ENCODE peak calls at places on chromosomes 2 and 18, in five cellular contexts. D is OCI-LY7, P is cardiac muscle cell, Z is neuronal stem cell, Q is lower lobe of right lung. B is an unnamed sample.

GRCh38 chr2:55781542-55781941 is 87.9 kb upstream of the PNPT1 start:
- DNase-seq in P (no peak), Z (no peak), Q (no peak), D (no peak), B (no peak)

GRCh38 chr2:127618551-127618950 is 27.4 kb upstream of the GPR17 start:
- DNase-seq in Z (no peak), Q (peak; percentile 17), D (no peak), P (no peak), B (no peak)

GRCh38 chr2:219453691-219454131 is 19.1 kb downstream of the SPEG start:
- DNase-seq in Z (no peak), P (peak; percentile 60), Q (peak; percentile 45), D (no peak), B (peak; percentile 93)

GRCh38 chr18:35920623-35921022 is 51.9 kb upstream of the RMP24 start:
- DNase-seq in Z (no peak), Q (no peak), P (no peak), D (no peak), B (no peak)

GRCh38 chr2:60094450-60094929 is 459.0 kb downstream of the BCL11A start:
- DNase-seq in Z (no peak), P (peak; percentile 45), Q (no peak), D (no peak), B (no peak)

GRCh38 chr2:175183674-175184073 is 2.2 kb upstream of the ATP5MC3 start:
- DNase-seq in Q (no peak), Z (no peak), D (no peak), P (no peak), B (no peak)

GRCh38 chr2:9699139-9699823 is 68.5 kb upstream of the YWHAQ start:
- DNase-seq in Q (no peak), D (no peak), P (no peak), Z (no peak), B (peak; percentile 83)

GRCh38 chr2:133139847-133140533 is 428.3 kb downstream of the NCKAP5 start:
- DNase-seq in P (no peak), D (no peak), Q (no peak), Z (peak; percentile 6), B (no peak)

GRCh38 chr2:199851886-199852285 is 894 bp upstream of the FTCDNL1 start:
- DNase-seq in P (no peak), D (no peak), Q (no peak), Z (no peak), B (no peak)

GRCh38 chr2:206154197-206154596 is 5.0 kb downstream of the NDUFS1 start:
- DNase-seq in Q (no peak), Z (no peak), P (peak; percentile 8), D (peak; percentile 44), B (no peak)

GRCh38 chr2:100405403-100406119 is 11.9 kb downstream of the CHST10 start:
- DNase-seq in Q (no peak), P (no peak), D (no peak), Z (no peak), B (no peak)

GRCh38 chr2:145065278-145065677 is 545.4 kb upstream of the ZEB2 start:
- DNase-seq in Z (no peak), P (no peak), Q (no peak), D (no peak), B (no peak)

GRCh38 chr2:234459401-234460009 is 37.4 kb downstream of the ARL4C start:
- DNase-seq in Z (no peak), D (no peak), Q (no peak), P (no peak), B (no peak)

GRCh38 chr2:173355132-173355865 is 627 bp downstream of the CDCA7 start:
- DNase-seq in Q (peak; percentile 61), D (peak; percentile 86), Z (peak; percentile 51), P (peak; percentile 88), B (peak; percentile 48)

GRCh38 chr18:80119111-80119510 is 10.0 kb downstream of the ADNP2 start:
- DNase-seq in P (no peak), Z (peak; percentile 40), Q (no peak), D (no peak), B (no peak)

GRCh38 chr2:54419855-54420550 is 36.1 kb upstream of the SPTBN1 start:
- DNase-seq in Q (no peak), D (no peak), P (no peak), Z (no peak), B (no peak)

GRCh38 chr18:36127866-36128845 is 984 bp downstream of the SLC39A6 start:
- DNase-seq in Z (peak; percentile 1), Q (no peak), D (no peak), P (peak; percentile 52), B (peak; percentile 38)

GRCh38 chr18:3114026-3114425 is 101.1 kb upstream of the LPIN2 start:
- DNase-seq in Q (no peak), P (no peak), Z (no peak), D (no peak), B (no peak)

GRCh38 chr2:79171348-79171958 is 11.9 kb upstream of the REG3A start:
- DNase-seq in P (no peak), Z (no peak), D (no peak), Q (no peak), B (no peak)

GRCh38 chr2:43430489-43430888 is 165.3 kb downstream of the THADA start:
- DNase-seq in D (no peak), Q (no peak), Z (no peak), P (no peak), B (no peak)

GRCh38 chr2:1209246-1209645 is 204.0 kb upstream of the TPO start:
- DNase-seq in Z (no peak), Q (no peak), P (no peak), D (no peak), B (no peak)

GRCh38 chr18:6414118-6414722 is 491 bp downstream of the L3MBTL4 start:
- DNase-seq in P (peak; percentile 55), Q (peak; percentile 87), Z (no peak), D (no peak), B (no peak)

GRCh38 chr18:13216092-13216582 is 2.4 kb upstream of the LDLRAD4 start:
- DNase-seq in Z (peak; percentile 31), P (peak; percentile 78), Q (peak; percentile 72), D (peak; percentile 35), B (peak; percentile 62)

GRCh38 chr2:147098946-147099345 is 745.9 kb upstream of the ACVR2A start:
- DNase-seq in Q (no peak), P (no peak), Z (no peak), D (no peak), B (no peak)

GRCh38 chr2:172461591-172462392 is 34.4 kb downstream of the ITGA6 start:
- DNase-seq in P (peak; percentile 73), D (peak; percentile 45), Z (peak; percentile 53), Q (peak; percentile 77), B (no peak)

GRCh38 chr2:233822781-233823730 is 31.3 kb downstream of the HJURP start:
- DNase-seq in D (no peak), Q (peak; percentile 43), P (no peak), Z (no peak), B (no peak)

GRCh38 chr18:22032392-22032961 is 136.9 kb upstream of the GATA6 start:
- DNase-seq in Q (no peak), D (no peak), P (no peak), Z (peak; percentile 8), B (peak; percentile 97)

GRCh38 chr18:67875057-67875456 is 358.5 kb upstream of the DSEL start:
- DNase-seq in Z (no peak), D (no peak), P (no peak), Q (no peak), B (peak; percentile 15)

GRCh38 chr18:21997207-21998143 is 171.9 kb upstream of the GATA6 start:
- DNase-seq in Z (peak; percentile 32), P (peak; percentile 66), Q (no peak), D (peak; percentile 49), B (peak; percentile 34)

GRCh38 chr18:21735452-21736015 is 5.1 kb upstream of the MIB1 start:
- DNase-seq in P (no peak), Z (no peak), Q (peak; percentile 72), D (no peak), B (no peak)

GRCh38 chr18:54749291-54749690 is 79.0 kb upstream of the RAB27B start:
- DNase-seq in Q (no peak), Z (no peak), D (no peak), P (no peak), B (no peak)

GRCh38 chr2:181163139-181163538 is 182.7 kb downstream of the UBE2E3 start:
- DNase-seq in Z (no peak), D (no peak), Q (no peak), P (no peak), B (no peak)

DNA sequence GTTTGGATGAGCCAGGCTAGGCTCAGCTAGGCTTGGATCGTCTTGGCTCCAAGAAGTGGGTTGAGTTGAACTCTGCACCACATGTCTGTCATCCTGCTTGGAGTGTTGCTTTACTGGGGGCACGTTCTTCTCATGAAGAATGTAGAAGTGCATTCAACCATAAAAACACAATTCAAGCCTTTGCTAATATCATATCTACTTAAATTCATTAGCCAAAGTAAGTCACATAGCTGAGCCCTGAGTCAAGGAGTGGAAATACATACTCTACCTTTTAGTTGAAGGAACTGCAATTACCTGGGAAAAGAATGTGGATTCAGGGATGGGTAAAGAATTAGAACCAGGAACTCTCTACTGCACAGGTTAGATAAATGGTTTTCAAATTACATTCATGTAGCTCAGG is 360.4 kb upstream of the KCNH7 start:
- DNase-seq in D (no peak), P (no peak), Q (no peak), Z (no peak), B (peak; percentile 27)
- H3K4me1 ChIP-seq in D (no peaks in the 10 kb centered on the region), P (no peaks in the 10 kb centered on the region), Q (no peaks in the 10 kb centered on the region), Z (no peaks in the 10 kb centered on the region), B (no peaks in the 10 kb centered on the region)

DNA sequence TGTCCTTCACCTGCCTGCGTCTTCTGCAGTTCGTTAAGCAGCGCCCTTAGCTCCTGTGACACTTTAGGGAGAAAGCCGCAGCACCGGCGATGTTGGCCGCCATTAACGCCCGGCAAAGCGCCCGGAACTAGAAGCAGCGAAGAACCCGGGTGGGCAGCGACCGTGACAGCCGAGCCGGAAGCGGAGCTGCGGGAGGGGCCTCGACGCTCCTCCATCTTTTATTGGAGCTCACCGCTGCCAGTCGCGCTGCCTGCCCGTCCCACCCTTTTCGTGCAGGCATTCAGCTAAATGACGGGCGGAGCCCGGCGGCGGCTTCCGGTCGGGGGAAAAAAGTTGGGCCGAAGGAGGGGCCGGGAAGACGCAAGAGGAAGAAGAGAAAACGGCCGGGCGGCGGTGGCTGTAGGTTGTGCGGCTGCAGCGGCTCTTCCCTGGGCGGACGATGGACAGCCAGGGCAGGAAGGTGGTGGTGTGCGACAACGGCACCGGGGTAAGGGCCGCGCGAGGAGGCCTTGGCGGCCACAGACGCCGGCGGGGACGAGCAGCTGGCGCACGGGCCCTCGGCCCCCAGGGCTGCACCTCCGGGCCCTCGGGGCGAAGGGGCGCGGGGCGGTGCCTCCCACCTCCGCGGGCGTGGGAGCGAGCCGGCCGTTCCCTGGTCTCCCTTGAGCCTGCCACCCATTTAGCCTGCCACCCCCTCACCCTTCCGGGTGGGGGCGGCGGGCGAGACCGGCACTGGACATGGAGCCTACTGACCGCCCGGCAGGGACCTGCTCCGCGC is at the start of gene ACTR2:
- DNase-seq in Z (peak; percentile 93), P (peak; percentile 96), Q (peak; percentile 97), D (peak; percentile 98), B (peak; percentile 93)
- H3K4me1 ChIP-seq in Z (no peaks in the 10 kb centered on the region), P (peaks cover 6% of the 10 kb centered on the region), Q (peaks cover 52% of the 10 kb centered on the region), D (peaks cover 35% of the 10 kb centered on the region), B (peaks cover 20% of the 10 kb centered on the region)

DNA sequence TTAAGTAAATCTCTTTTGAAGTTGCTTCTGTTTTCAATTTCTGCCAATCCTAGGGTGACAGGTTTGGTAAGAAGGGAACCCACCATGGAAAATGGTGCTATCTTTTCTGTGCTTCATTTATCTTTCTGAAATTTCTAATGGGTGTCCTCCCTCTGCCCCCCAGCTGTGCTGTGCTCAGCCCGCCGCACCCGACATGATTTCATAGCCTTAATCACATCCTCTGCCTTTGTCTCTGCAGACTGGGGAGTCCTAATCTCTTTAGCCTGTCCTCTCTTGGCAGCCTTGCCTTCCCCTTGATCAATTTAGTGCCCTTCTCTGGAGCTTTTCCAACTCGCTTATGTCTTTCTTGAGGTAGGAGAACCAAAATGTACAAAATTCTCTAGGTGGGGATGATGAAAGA is 49.3 kb downstream of the DNMT3A start:
- DNase-seq in Q (no peak), D (no peak), Z (no peak), P (no peak), B (no peak)
- H3K4me1 ChIP-seq in Q (peaks cover 49% of the 10 kb centered on the region), D (peaks cover 24% of the 10 kb centered on the region), Z (peaks cover 9% of the 10 kb centered on the region), P (peaks cover 35% of the 10 kb centered on the region), B (peaks cover 27% of the 10 kb centered on the region)

GRCh38 chr18:48828713-48829442 is 121.9 kb downstream of the SMAD7 start:
- DNase-seq in D (no peak), Z (no peak), Q (peak; percentile 28), P (peak; percentile 60), B (no peak)
- H3K4me1 ChIP-seq in D (peaks cover 43% of the 10 kb centered on the region), Z (peaks cover 50% of the 10 kb centered on the region), Q (peaks cover 76% of the 10 kb centered on the region), P (peaks cover 90% of the 10 kb centered on the region), B (peaks cover 69% of the 10 kb centered on the region)